ENCODE peak calls at places on chromosomes 5 and 9, in nine cellular contexts. Z is BJ, U is dorsolateral prefrontal cortex, E is left ventricle myocardium inferior, J is Panc1, H is HepG2, T is A549, G is sigmoid colon, C is choroid plexus epithelial cell. I is an unnamed sample.

GRCh38 chr9:89941875-89942274 is 337.1 kb downstream of the GADD45G start:
- DNase-seq in Z (peak; percentile 60), U (no peak), E (no peak), J (peak; percentile 2), H (no peak), T (peak; percentile 19), G (no peak), C (peak; percentile 36), I (peak; percentile 86)

GRCh38 chr5:75756991-75757390 is 39.8 kb upstream of the POC5 start:
- DNase-seq in Z (no peak), U (no peak), E (no peak), J (no peak), H (no peak), T (no peak), G (no peak), C (peak; percentile 32), I (peak; percentile 18)

GRCh38 chr9:136958898-136959850 is 7.1 kb downstream of the LCN12 start:
- DNase-seq in Z (no peak), U (no peak), E (no peak), J (no peak), H (no peak), T (no peak), G (no peak), C (no peak), I (no peak)

GRCh38 chr5:149697001-149697400 is 33.1 kb upstream of the PPARGC1B start:
- DNase-seq in Z (no peak), U (no peak), E (no peak), J (no peak), H (no peak), T (no peak), G (no peak), C (peak; percentile 57), I (peak; percentile 57)

GRCh38 chr5:137565450-137565849 is 66.3 kb upstream of the SPOCK1 start:
- DNase-seq in Z (peak; percentile 49), U (no peak), E (no peak), J (no peak), H (no peak), T (no peak), G (no peak), C (peak; percentile 19), I (no peak)

GRCh38 chr9:135739271-135740220 is 37.6 kb downstream of the KCNT1 start:
- DNase-seq in Z (no peak), U (no peak), E (no peak), J (no peak), H (no peak), T (peak; percentile 22), G (no peak), C (no peak), I (no peak)

GRCh38 chr9:114299286-114300152 is 23.4 kb upstream of the ORM1 start:
- DNase-seq in Z (no peak), U (peak; percentile 10), E (no peak), J (no peak), H (no peak), T (no peak), G (peak; percentile 40), C (no peak), I (no peak)

GRCh38 chr5:66912787-66913186 is 283.8 kb downstream of the CD180 start:
- DNase-seq in Z (no peak), U (no peak), E (no peak), J (no peak), H (no peak), T (no peak), G (no peak), C (peak; percentile 23), I (no peak)

GRCh38 chr9:27022920-27023319 is 17.4 kb upstream of the LRRC19 start:
- DNase-seq in Z (no peak), U (no peak), E (no peak), J (no peak), H (no peak), T (no peak), G (no peak), C (no peak), I (no peak)

GRCh38 chr9:120876842-120877240 is at the start of gene PHF19:
- DNase-seq in Z (no peak), U (no peak), E (peak; percentile 36), J (no peak), H (peak; percentile 23), T (peak; percentile 64), G (no peak), C (peak; percentile 34), I (peak; percentile 39)

GRCh38 chr5:32850792-32851191 is 139.7 kb downstream of the NPR3 start:
- DNase-seq in Z (no peak), U (no peak), E (no peak), J (no peak), H (no peak), T (no peak), G (no peak), C (no peak), I (no peak)

DNA sequence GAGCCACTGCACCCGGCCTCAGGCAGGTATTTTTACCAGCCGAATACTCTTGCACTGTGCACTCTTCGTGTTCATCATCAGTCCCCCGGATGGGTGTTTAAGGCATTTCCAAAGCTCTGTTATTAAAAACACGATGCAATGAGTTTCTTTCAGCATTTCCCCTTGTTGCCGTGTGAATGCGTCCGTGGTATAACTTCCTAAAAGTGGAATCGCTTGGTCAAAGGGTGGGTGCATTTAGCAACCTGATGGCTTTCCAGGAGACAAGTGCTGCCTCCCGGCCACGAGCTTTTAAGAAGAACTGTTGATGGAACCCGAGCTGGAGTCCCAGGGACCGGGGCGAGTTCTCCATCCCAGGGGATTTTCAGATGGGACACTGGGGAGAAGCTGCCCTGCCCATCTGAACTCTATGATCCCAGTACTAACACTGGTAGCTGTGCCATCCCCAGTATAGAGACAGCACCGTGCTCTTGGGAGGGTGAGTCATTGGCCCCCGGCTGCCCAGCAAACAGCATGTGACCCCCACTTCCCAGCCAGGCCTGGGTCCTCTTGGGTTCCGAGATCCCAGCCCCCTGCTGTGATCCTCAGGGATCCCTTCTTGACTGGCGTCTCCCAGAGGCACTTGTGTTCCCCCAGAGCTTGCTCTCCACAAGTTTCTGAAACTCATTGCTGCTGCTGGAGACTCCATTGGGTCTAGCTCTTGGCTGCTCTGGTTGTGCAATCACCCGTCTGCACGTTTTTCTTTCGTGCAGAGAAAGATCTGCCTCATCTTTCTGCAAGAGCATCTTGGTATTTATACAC is 169.5 kb upstream of the IER5L start:
- DNase-seq in Z (no peak), U (no peak), E (no peak), J (no peak), H (no peak), T (peak; percentile 75), G (no peak), C (peak; percentile 80), I (no peak)
- H3K4me3 ChIP-seq in Z (no peak overlapping the region), U (no peak overlapping the region), E (no peak overlapping the region), J (no peak overlapping the region), H (no peak overlapping the region), T (no peak overlapping the region), G (no peak overlapping the region), C (no peak overlapping the region), I (no peak overlapping the region)

GRCh38 chr5:73523861-73524260 is 25.6 kb downstream of the BTF3 start:
- DNase-seq in Z (no peak), U (no peak), E (no peak), J (no peak), H (no peak), T (no peak), G (no peak), C (no peak), I (no peak)
- TF ChIP-seq CTCF in Z (no peak), U (no peak), E (no peak), J (no peak), H (no peak), T (no peak), G (no peak), C (no peak), I (no peak)

GRCh38 chr9:92140754-92141143 is 25.5 kb upstream of the SPTLC1 start:
- DNase-seq in Z (no peak), U (no peak), E (no peak), J (no peak), H (no peak), T (no peak), G (peak; percentile 66), C (no peak), I (no peak)

GRCh38 chr9:92142329-92142728 is 27.1 kb upstream of the SPTLC1 start:
- DNase-seq in Z (no peak), U (no peak), E (no peak), J (no peak), H (no peak), T (no peak), G (no peak), C (no peak), I (no peak)

GRCh38 chr9:92140074-92140753 is 25.0 kb upstream of the SPTLC1 start:
- DNase-seq in Z (no peak), U (peak; percentile 64), E (peak; percentile 73), J (no peak), H (peak; percentile 67), T (peak; percentile 72), G (peak; percentile 91), C (peak; percentile 82), I (peak; percentile 65)

GRCh38 chr9:92138157-92138959 is 23.1 kb upstream of the SPTLC1 start:
- DNase-seq in Z (no peak), U (peak; percentile 67), E (peak; percentile 72), J (no peak), H (peak; percentile 84), T (peak; percentile 51), G (peak; percentile 84), C (peak; percentile 69), I (peak; percentile 52)

DNA sequence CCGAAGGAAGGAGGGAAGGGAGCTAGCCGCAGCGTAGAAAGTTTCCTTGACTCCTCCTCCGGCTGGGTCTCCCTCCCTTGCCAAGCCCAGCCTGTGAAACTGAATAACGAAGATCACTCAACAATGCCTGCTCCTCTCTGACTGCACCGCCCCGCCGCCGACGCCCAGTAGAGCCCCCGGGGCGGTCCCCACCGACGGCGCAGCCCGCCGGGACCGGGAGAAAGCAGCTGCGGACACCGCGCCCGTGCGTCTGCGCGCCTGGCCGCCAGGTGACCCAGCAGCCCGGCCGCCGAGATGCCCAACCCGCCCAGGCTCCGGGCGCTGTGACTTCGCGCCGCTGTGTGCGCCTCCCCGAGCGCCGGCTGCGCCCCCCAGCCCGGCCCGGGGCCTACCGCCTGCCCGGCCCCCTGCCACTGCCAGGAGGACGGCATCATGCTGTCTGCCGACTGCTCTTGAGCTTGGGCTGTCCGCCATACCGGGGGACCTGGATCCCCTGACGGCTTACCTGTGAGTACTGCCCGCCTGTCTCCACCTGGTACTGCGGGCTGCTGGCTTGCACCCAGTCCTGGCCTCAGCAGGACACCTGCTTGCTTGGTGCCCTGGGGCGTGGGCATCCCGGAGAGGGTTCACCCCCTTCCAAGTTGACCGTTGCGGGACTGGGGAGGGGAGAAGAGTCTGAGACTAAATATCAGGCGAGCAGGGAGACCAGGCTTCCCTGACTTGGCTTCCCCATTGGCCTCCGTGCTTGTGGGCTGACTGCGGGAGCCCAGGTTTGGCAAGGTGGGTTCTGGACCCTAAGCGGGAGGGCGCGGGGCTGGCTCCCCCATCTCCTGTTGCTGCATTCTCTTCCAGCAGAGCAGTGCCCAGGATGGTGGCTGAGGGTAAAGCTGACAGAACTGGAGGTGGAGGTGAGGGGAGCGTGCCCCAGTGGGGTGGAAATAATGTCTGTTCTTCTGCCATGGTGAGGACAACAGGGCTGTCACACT is 26.2 kb upstream of the SPTLC1 start:
- DNase-seq in Z (no peak), U (no peak), E (no peak), J (no peak), H (no peak), T (no peak), G (peak; percentile 68), C (peak; percentile 62), I (peak; percentile 34)
- H3K4me3 ChIP-seq in Z (peak overlapping the region; percentile 41), U (peak overlapping the region; percentile 54), E (peak overlapping the region; percentile 63), J (peak overlapping the region; percentile 43), H (peak overlapping the region; percentile 5), T (peak overlapping the region; percentile 30), G (peak overlapping the region; percentile 46), C (peak overlapping the region; percentile 65), I (peak overlapping the region; percentile 37)

DNA sequence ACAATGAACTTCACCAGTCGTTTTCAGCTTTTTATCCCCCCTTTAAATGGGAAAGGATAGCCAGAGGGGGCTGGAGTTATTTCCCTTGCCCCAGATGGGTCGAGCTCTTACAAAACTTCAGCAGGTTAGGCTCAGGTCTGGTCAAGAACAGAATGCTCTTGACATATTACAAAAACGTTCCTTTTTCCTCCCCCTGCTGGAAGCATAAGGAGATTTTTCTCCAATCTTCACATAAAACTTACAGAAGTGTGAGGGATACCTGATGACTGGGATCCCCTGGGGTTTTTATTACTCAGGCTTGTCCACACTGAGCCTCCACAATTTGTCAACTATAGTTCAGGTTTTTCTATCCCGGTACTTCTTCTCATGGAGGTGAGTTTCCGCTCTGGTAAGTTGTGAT is 60.8 kb downstream of the CSF2 start:
- DNase-seq in Z (no peak), U (no peak), E (no peak), J (no peak), H (peak; percentile 15), T (peak; percentile 24), G (no peak), C (peak; percentile 64), I (peak; percentile 48)
- TF ChIP-seq CTCF in Z (peak; percentile 36), U (no peak), E (no peak), J (peak; percentile 40), H (peak; percentile 25), T (peak; percentile 38), G (no peak), C (peak; percentile 63), I (peak; percentile 29)